ENCODE peak calls at places on chromosomes 4 and X, in four cellular contexts. M is breast epithelium, Z is fibroblast of lung, D is stomach. T is an unnamed sample.

GRCh38 chr4:38426532-38426931 is 237.5 kb upstream of the KLF3 start:
- DNase-seq in D (no peak), Z (no peak), M (no peak), T (no peak)

GRCh38 chr4:6088950-6089349 is 70.7 kb upstream of the C4orf50 start:
- DNase-seq in M (no peak), Z (no peak), D (no peak), T (no peak)

GRCh38 chrX:103831803-103832544 is at the start of gene RAB9B:
- DNase-seq in M (peak), D (peak), Z (peak), T (peak)

GRCh38 chr4:108783666-108784463 is 21.0 kb upstream of the ETNPPL start:
- DNase-seq in Z (no peak), D (no peak), M (no peak), T (no peak)

GRCh38 chr4:146095091-146095690 is 80.3 kb upstream of the LSM6 start:
- DNase-seq in D (no peak), Z (peak), M (no peak), T (peak)

GRCh38 chrX:46218373-46218772 is 326.8 kb downstream of the ZNF674 start:
- DNase-seq in D (no peak), Z (peak), M (no peak), T (no peak)

GRCh38 chrX:119688856-119689455 is 4.0 kb downstream of the SEPTIN6 start:
- DNase-seq in M (no peak), D (no peak), Z (no peak), T (no peak)

GRCh38 chrX:140507223-140507981 is 2.5 kb upstream of the SOX3 start:
- DNase-seq in Z (no peak), M (no peak), D (no peak), T (no peak)

GRCh38 chrX:49260221-49260985 is 4.1 kb downstream of the FOXP3 start:
- DNase-seq in Z (no peak), M (no peak), D (no peak), T (no peak)

GRCh38 chrX:148620023-148620422 is 119.6 kb downstream of the AFF2 start:
- DNase-seq in M (no peak), Z (peak), D (no peak), T (peak)

GRCh38 chr4:78667764-78668163 is 108.4 kb upstream of the BMP2K start:
- DNase-seq in M (no peak), Z (no peak), D (no peak), T (no peak)

GRCh38 chrX:113675278-113675677 is 834.6 kb upstream of the AMOT start:
- DNase-seq in D (no peak), M (no peak), Z (peak), T (peak)

GRCh38 chr4:34094114-34094513 is 2150.2 kb downstream of the ARAP2 start:
- DNase-seq in Z (no peak), M (no peak), D (no peak), T (no peak)

DNA sequence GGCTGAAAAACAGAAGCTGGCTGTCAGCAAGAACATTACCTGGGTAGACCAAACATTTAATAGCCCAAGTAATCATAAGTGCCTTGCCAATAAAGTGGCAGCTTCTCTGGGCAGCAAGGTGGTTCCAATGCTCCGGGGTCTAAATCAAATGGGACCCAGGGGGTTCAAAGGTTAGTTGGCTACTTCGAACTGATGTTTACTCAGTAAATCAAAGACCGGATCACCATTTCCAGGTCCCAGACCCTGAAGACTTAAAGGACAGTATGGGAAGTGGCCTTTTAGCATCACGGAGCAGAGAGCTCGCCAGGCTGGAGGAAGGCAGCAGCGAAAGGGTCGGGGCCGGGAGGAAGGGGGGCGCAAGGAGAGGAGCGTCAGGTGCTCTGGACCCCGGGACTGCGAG is 1.0 kb downstream of the SH3KBP1 start:
- DNase-seq in D (no peak), M (no peak), Z (no peak), T (no peak)
- H3K27ac ChIP-seq in D (peak), M (peak), Z (no peak), T (no peak)

GRCh38 chr4:148397006-148397673 is 45.1 kb downstream of the NR3C2 start:
- DNase-seq in M (no peak), Z (no peak), D (no peak), T (no peak)

GRCh38 chr4:148395771-148396170 is 46.4 kb downstream of the NR3C2 start:
- DNase-seq in M (no peak), Z (no peak), D (no peak), T (no peak)

GRCh38 chr4:148397771-148398170 is 44.4 kb downstream of the NR3C2 start:
- DNase-seq in D (no peak), Z (no peak), M (no peak), T (no peak)

GRCh38 chr4:148399004-148399403 is 43.2 kb downstream of the NR3C2 start:
- DNase-seq in Z (no peak), M (no peak), D (no peak), T (no peak)
- H3K27ac ChIP-seq in Z (no peak), M (no peak), D (no peak), T (no peak)

DNA sequence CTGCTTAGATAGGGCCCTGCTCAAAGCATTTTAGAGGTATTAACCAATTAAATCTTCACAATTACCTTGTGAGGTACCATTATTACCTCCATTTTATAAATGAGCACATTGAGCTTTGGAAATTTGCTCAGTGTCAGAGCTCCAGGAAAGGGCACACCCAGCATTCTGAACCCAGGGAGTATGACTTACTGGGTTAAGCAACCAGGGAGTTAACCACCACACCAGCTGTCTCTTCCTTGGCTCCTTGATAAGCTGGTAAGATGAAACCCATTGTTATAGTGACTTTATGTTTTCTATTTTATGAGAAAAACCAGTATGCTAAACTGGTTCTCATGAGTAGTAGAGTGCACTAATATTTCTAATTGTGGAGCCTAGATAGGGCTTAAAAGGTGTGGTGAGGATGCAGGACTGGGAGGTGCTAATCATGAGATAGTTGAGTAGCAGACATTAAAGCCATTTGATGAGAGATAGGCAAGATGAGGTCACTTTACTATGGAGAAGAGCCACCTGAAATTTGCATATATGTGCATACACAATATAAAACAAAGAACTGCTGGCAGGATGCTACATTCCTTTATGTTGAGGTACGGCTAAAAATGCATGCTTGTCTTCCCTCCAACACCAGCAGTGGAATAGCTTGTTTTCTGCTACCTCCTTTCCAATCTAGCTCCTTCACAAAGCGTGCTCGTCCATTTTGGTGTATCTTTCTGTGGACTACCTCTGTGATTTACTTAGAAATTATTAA is 556.1 kb downstream of the SPRY1 start:
- DNase-seq in Z (peak), M (no peak), D (no peak), T (peak)
- H3K27ac ChIP-seq in Z (no peak), M (no peak), D (no peak), T (no peak)

GRCh38 chr4:182937268-182938208 is 20.4 kb upstream of the DCTD start:
- DNase-seq in D (no peak), Z (no peak), M (no peak), T (no peak)
- H3K27ac ChIP-seq in D (no peak), Z (no peak), M (no peak), T (no peak)

DNA sequence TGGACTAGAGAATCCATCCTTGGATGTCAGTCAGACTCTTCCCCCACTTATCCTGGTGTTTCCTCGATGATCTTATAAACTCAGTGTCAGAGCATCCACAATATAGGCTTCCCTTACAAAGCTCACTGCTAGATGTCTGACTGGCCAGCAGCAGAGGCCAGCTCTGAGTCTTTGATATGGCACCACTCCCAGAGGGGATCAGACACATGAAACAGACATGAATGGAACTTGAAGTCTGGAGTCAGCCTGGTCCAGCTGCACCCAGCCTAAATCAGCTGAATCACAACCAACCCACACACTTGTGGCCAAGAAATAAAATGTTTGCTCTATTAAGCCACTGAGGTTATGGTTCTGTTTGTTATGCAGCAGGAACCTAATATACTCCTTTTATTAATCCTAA is 129.6 kb upstream of the MED14 start:
- DNase-seq in M (no peak), D (no peak), Z (peak), T (peak)
- H3K27ac ChIP-seq in M (no peak), D (no peak), Z (no peak), T (peak)